ENCODE peak calls at places on chromosomes 11 and 22, in eight cellular contexts. S is astrocyte of the spinal cord, V is AG04450, L is colonic mucosa, G is AG10803, C is tibial artery, F is fibroblast of mammary gland, U is Caco-2. R is an unnamed sample.

GRCh38 chr11:105000797-105001196 is 22.2 kb downstream of the CASP5 start:
- DNase-seq in S (no peak), V (no peak), L (no peak), G (no peak), C (no peak), F (peak; percentile 14), U (no peak), R (no peak)

GRCh38 chr11:45100338-45100737 is 46.1 kb upstream of the PRDM11 start:
- DNase-seq in S (no peak), V (no peak), L (peak; percentile 13), G (peak; percentile 44), C (no peak), F (peak; percentile 58), U (no peak), R (peak; percentile 56)

GRCh38 chr11:6468712-6469495 is 4.8 kb downstream of the TRIM3 start:
- DNase-seq in S (peak; percentile 86), V (peak; percentile 57), L (peak; percentile 91), G (peak; percentile 51), C (peak; percentile 94), F (peak; percentile 62), U (peak; percentile 73), R (peak; percentile 87)

GRCh38 chr11:129703846-129704245 is 111.8 kb upstream of the TMEM45B start:
- DNase-seq in S (no peak), V (no peak), L (no peak), G (no peak), C (peak; percentile 16), F (peak; percentile 13), U (peak; percentile 17), R (no peak)

GRCh38 chr11:93686226-93686625 is 24.7 kb downstream of the CEP295 start:
- DNase-seq in S (no peak), V (no peak), L (no peak), G (no peak), C (no peak), F (no peak), U (no peak), R (peak; percentile 18)

GRCh38 chr11:47398011-47398410 is 10.4 kb upstream of the SLC39A13 start:
- DNase-seq in S (no peak), V (no peak), L (no peak), G (no peak), C (peak; percentile 11), F (no peak), U (no peak), R (no peak)

GRCh38 chr11:44727373-44728084 is 767 bp downstream of the TSPAN18 start:
- DNase-seq in S (peak; percentile 45), V (peak; percentile 26), L (peak; percentile 75), G (peak; percentile 70), C (peak; percentile 72), F (peak; percentile 52), U (peak; percentile 83), R (peak; percentile 75)

GRCh38 chr11:59511675-59512074 is 336 bp downstream of the OR4D9 start:
- DNase-seq in S (no peak), V (no peak), L (no peak), G (no peak), C (no peak), F (no peak), U (no peak), R (no peak)

GRCh38 chr11:110479445-110480101 is 49.8 kb downstream of the FDX1 start:
- DNase-seq in S (peak; percentile 43), V (peak; percentile 37), L (no peak), G (peak; percentile 64), C (no peak), F (peak; percentile 65), U (no peak), R (peak; percentile 53)

GRCh38 chr11:110474578-110474977 is 44.8 kb downstream of the FDX1 start:
- DNase-seq in S (no peak), V (no peak), L (no peak), G (no peak), C (no peak), F (no peak), U (no peak), R (no peak)

GRCh38 chr11:110481523-110481922 is 51.8 kb downstream of the FDX1 start:
- DNase-seq in S (no peak), V (no peak), L (no peak), G (no peak), C (no peak), F (no peak), U (no peak), R (no peak)

GRCh38 chr11:110479070-110479444 is 49.3 kb downstream of the FDX1 start:
- DNase-seq in S (peak; percentile 12), V (no peak), L (no peak), G (no peak), C (no peak), F (no peak), U (no peak), R (no peak)

GRCh38 chr11:110478410-110478809 is 48.7 kb downstream of the FDX1 start:
- DNase-seq in S (no peak), V (no peak), L (no peak), G (no peak), C (no peak), F (no peak), U (no peak), R (no peak)
- TF ChIP-seq CTCF in S (peak; percentile 34), V (no peak), L (no peak), G (no peak), C (no peak), F (peak; percentile 14), U (peak; percentile 33), R (no peak)

DNA sequence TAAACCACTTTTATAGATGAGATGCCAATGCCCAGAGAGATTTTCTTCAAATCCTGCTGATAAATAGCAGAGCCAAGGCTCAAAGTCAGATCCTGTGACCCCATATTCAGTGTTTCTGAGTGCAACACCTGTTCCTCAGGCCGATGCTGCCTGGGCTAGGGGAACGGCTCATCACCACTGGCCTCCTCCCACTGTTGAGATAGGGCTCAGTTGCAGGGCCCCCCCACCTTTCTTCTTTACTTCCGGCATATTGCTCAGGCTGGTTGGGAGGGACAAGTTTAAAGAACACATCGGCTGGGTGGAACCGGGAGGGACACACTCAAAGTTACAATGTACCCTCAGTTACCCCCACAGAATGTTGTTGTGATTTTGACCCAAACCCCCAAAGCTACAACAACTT is 88.3 kb upstream of the CRTAM start:
- DNase-seq in S (no peak), V (no peak), L (no peak), G (no peak), C (no peak), F (no peak), U (no peak), R (no peak)
- H3K4me3 ChIP-seq in S (no peak overlapping the region), V (no peak overlapping the region), L (no peak overlapping the region), G (no peak overlapping the region), C (no peak overlapping the region), F (no peak overlapping the region), U (no peak overlapping the region), R (no peak overlapping the region)

GRCh38 chr11:68825603-68826002 is 16.1 kb downstream of the CPT1A start:
- DNase-seq in S (no peak), V (no peak), L (peak; percentile 85), G (no peak), C (no peak), F (no peak), U (peak; percentile 68), R (no peak)
- TF ChIP-seq CTCF in S (no peak), V (no peak), L (no peak), G (no peak), C (no peak), F (no peak), U (peak; percentile 30), R (no peak)

GRCh38 chr11:35786918-35787557 is 124.5 kb downstream of the TRIM44 start:
- DNase-seq in S (peak; percentile 52), V (peak; percentile 18), L (no peak), G (peak; percentile 77), C (no peak), F (peak; percentile 49), U (no peak), R (peak; percentile 14)
- H3K4me3 ChIP-seq in S (no peak overlapping the region), V (no peak overlapping the region), L (no peak overlapping the region), G (peak overlapping the region; percentile 13), C (no peak overlapping the region), F (no peak overlapping the region), U (no peak overlapping the region), R (no peak overlapping the region)

GRCh38 chr22:39450258-39450955 is 6.4 kb upstream of the MGAT3 start:
- DNase-seq in S (no peak), V (no peak), L (no peak), G (no peak), C (no peak), F (no peak), U (no peak), R (no peak)

GRCh38 chr22:39444937-39445465 is 11.8 kb upstream of the MGAT3 start:
- DNase-seq in S (no peak), V (no peak), L (no peak), G (no peak), C (no peak), F (no peak), U (no peak), R (no peak)

GRCh38 chr22:39449708-39450107 is 7.1 kb upstream of the MGAT3 start:
- DNase-seq in S (no peak), V (no peak), L (no peak), G (no peak), C (no peak), F (no peak), U (no peak), R (no peak)

GRCh38 chr22:39446239-39446721 is 10.5 kb upstream of the MGAT3 start:
- DNase-seq in S (no peak), V (no peak), L (peak; percentile 62), G (no peak), C (no peak), F (no peak), U (peak; percentile 66), R (no peak)

GRCh38 chr22:39448205-39449054 is 8.4 kb upstream of the MGAT3 start:
- DNase-seq in S (no peak), V (no peak), L (no peak), G (no peak), C (no peak), F (no peak), U (peak; percentile 90), R (no peak)
- TF ChIP-seq CTCF in S (no peak), V (no peak), L (no peak), G (no peak), C (no peak), F (no peak), U (no peak), R (no peak)

DNA sequence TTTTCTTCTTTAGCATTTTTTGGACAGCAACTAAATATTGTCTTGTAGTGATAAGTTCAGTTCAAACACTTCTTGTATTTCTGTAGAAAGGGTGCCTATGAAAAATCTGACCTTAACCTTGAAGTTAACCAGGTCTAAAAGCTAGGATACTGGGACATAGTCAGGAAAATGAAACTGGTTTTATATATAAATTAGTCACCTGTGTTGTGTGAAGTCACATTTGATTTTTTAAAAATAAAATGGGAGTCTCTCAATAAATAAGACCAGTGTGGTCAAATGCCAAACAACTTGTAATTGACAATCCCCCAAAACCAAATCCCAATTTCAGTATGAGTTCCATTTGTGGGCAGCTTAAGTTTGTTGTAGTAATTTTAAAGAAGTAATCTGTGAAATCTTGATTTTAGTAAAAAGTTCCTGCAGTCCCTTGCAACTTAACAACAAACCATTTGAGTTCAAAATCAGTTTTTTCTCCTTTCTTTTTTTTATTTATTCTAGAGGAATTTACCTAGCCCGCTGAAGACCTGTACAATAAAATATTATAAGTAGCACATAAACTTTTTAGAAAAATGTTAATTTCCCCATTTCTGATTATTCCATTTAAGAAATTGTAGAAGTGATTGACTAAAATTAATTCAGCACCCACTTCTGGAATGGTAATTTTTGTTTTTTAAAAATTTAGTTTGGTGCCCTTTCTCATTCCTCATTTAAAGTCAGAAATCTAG is 84.4 kb upstream of the PPARA start:
- DNase-seq in S (peak; percentile 39), V (no peak), L (no peak), G (peak; percentile 9), C (no peak), F (peak; percentile 58), U (no peak), R (peak; percentile 58)
- H3K4me3 ChIP-seq in S (no peak overlapping the region), V (no peak overlapping the region), L (no peak overlapping the region), G (peak overlapping the region; percentile 74), C (peak overlapping the region; percentile 39), F (peak overlapping the region; percentile 45), U (no peak overlapping the region), R (peak overlapping the region; percentile 39)

R was measured in cardiac fibroblast.